ENCODE peak calls at places on chromosomes 3 and 15, in five cellular contexts. M, P, U, F and K are unnamed samples.

GRCh38 chr3:177567833-177568232 is 370.6 kb upstream of the TBL1XR1 start:
- DNase-seq in M (no peak), P (no peak), U (no peak), F (no peak), K (no peak)

GRCh38 chr15:77143191-77143590 is 72.3 kb upstream of the TSPAN3 start:
- DNase-seq in M (no peak), P (no peak), U (no peak), F (no peak), K (no peak)

GRCh38 chr15:95561463-95561862 is 769.0 kb upstream of the NR2F2 start:
- DNase-seq in M (no peak), P (no peak), U (no peak), F (no peak), K (no peak)

GRCh38 chr15:85048430-85048829 is 66.8 kb downstream of the PDE8A start:
- DNase-seq in M (no peak), P (no peak), U (no peak), F (no peak), K (no peak)

GRCh38 chr15:41568350-41569017 is 9.5 kb downstream of the TYRO3 start:
- DNase-seq in M (no peak), P (no peak), U (no peak), F (no peak), K (no peak)

GRCh38 chr3:168802761-168803160 is 707.0 kb upstream of the GOLIM4 start:
- DNase-seq in M (no peak), P (no peak), U (no peak), F (no peak), K (no peak)

GRCh38 chr3:150062492-150062891 is 91.8 kb upstream of the PFN2 start:
- DNase-seq in M (no peak), P (no peak), U (no peak), F (no peak), K (no peak)

GRCh38 chr3:39275963-39276593 is 3.8 kb downstream of the CX3CR1 start:
- DNase-seq in M (no peak), P (no peak), U (no peak), F (no peak), K (no peak)

GRCh38 chr15:36177590-36178281 is 401.7 kb upstream of the CDIN1 start:
- DNase-seq in M (no peak), P (no peak), U (no peak), F (no peak), K (peak)

GRCh38 chr3:170909129-170909903 is 879 bp upstream of the EIF5A2 start:
- DNase-seq in M (no peak), P (no peak), U (no peak), F (peak), K (peak)

GRCh38 chr3:71681224-71681668 is 44.0 kb downstream of the EIF4E3 start:
- DNase-seq in M (no peak), P (no peak), U (peak), F (no peak), K (peak)

GRCh38 chr3:140903196-140903595 is 38.4 kb upstream of the SLC25A36 start:
- DNase-seq in M (no peak), P (no peak), U (no peak), F (no peak), K (no peak)

GRCh38 chr15:48393650-48394049 is 62.4 kb downstream of the DUT start:
- DNase-seq in M (no peak), P (no peak), U (peak), F (no peak), K (no peak)

GRCh38 chr3:63861306-63861705 is 2.3 kb downstream of the THOC7 start:
- DNase-seq in M (no peak), P (no peak), U (no peak), F (no peak), K (no peak)

GRCh38 chr15:77839431-77839830 is 206.7 kb upstream of the LINGO1 start:
- DNase-seq in M (no peak), P (no peak), U (no peak), F (no peak), K (no peak)

GRCh38 chr3:14352002-14352627 is 50.3 kb upstream of the SLC6A6 start:
- DNase-seq in M (no peak), P (no peak), U (no peak), F (no peak), K (peak)

GRCh38 chr3:171933441-171933840 is 90.3 kb downstream of the TMEM212 start:
- DNase-seq in M (no peak), P (no peak), U (no peak), F (no peak), K (no peak)

GRCh38 chr15:86743283-86743903 is 663.7 kb downstream of the AGBL1 start:
- DNase-seq in M (no peak), P (peak), U (no peak), F (peak), K (peak)

GRCh38 chr15:61398310-61398709 is 169.2 kb upstream of the RORA start:
- DNase-seq in M (no peak), P (no peak), U (no peak), F (no peak), K (no peak)

GRCh38 chr3:38878650-38879049 is 62.6 kb upstream of the SCN10A start:
- DNase-seq in M (no peak), P (no peak), U (no peak), F (no peak), K (no peak)

GRCh38 chr3:119891944-119892721 is 110.2 kb downstream of the NR1I2 start:
- DNase-seq in M (no peak), P (peak), U (no peak), F (peak), K (peak)

GRCh38 chr3:120855665-120856437 is 52.2 kb upstream of the STXBP5L start:
- DNase-seq in M (no peak), P (no peak), U (no peak), F (no peak), K (no peak)

GRCh38 chr3:132343018-132343612 is 25.9 kb downstream of the ACP3 start:
- DNase-seq in M (no peak), P (peak), U (no peak), F (peak), K (peak)

GRCh38 chr15:67840747-67841634 is 1.1 kb upstream of the RNU6-1 start:
- DNase-seq in M (no peak), P (no peak), U (no peak), F (no peak), K (peak)

GRCh38 chr15:85296615-85297402 is 83.6 kb upstream of the AKAP13 start:
- DNase-seq in M (peak), P (peak), U (no peak), F (peak), K (peak)

GRCh38 chr3:12155833-12156232 is 2.9 kb downstream of the TIMP4 start:
- DNase-seq in M (no peak), P (no peak), U (no peak), F (no peak), K (peak)

GRCh38 chr3:140421884-140422283 is 256.0 kb upstream of the TRIM42 start:
- DNase-seq in M (no peak), P (no peak), U (no peak), F (no peak), K (no peak)

GRCh38 chr3:157335677-157336076 is 101.0 kb upstream of the PTX3 start:
- DNase-seq in M (no peak), P (no peak), U (no peak), F (no peak), K (peak)

GRCh38 chr3:106707347-106707746 is 669.9 kb upstream of the CCDC54 start:
- DNase-seq in M (no peak), P (no peak), U (no peak), F (no peak), K (no peak)

GRCh38 chr3:55434789-55435188 is 52.3 kb downstream of the WNT5A start:
- DNase-seq in M (no peak), P (no peak), U (peak), F (no peak), K (no peak)

GRCh38 chr3:132134611-132135010 is 99.8 kb upstream of the CPNE4 start:
- DNase-seq in M (no peak), P (no peak), U (no peak), F (no peak), K (peak)

GRCh38 chr15:94036156-94036555 is 195.2 kb upstream of the MCTP2 start:
- DNase-seq in M (no peak), P (no peak), U (no peak), F (no peak), K (no peak)

GRCh38 chr3:39144095-39144747 is 9.2 kb downstream of the CSRNP1 start:
- DNase-seq in M (no peak), P (no peak), U (no peak), F (no peak), K (no peak)

GRCh38 chr15:32042269-32042996 is 12.1 kb downstream of the CHRNA7 start:
- DNase-seq in M (no peak), P (no peak), U (no peak), F (no peak), K (no peak)

GRCh38 chr15:31359722-31360111 is 33.1 kb downstream of the KLF13 start:
- DNase-seq in M (no peak), P (no peak), U (no peak), F (no peak), K (no peak)